ENCODE peak calls at places on chromosomes 12 and 14, in four cellular contexts. A is H9, G is neuronal stem cell, X is H1. F is an unnamed sample.
A peak's percentile ranks its signal among the peaks of the same experiment; 100 is the strongest.

GRCh38 chr12:53737951-53738833 is 10.9 kb upstream of the CALCOCO1 start:
- DNase-seq in X (no peak), G (no peak), A (peak; percentile 88), F (no peak)

GRCh38 chr12:93591137-93591868 is 18.8 kb downstream of the SOCS2 start:
- DNase-seq in X (no peak), G (no peak), A (peak; percentile 67), F (peak; percentile 87)

GRCh38 chr14:79534703-79535353 is 676.5 kb downstream of the DIO2 start:
- DNase-seq in G (no peak), X (no peak), A (no peak), F (no peak)

GRCh38 chr12:28172434-28173030 is 17.7 kb upstream of the CCDC91 start:
- DNase-seq in X (no peak), A (peak; percentile 34), G (peak; percentile 4), F (peak; percentile 68)

GRCh38 chr14:104469591-104469990 is 110.0 kb upstream of the C14orf180 start:
- DNase-seq in G (no peak), X (no peak), A (no peak), F (no peak)

GRCh38 chr12:57087689-57088441 is 1.0 kb upstream of the NAB2 start:
- DNase-seq in X (no peak), G (peak; percentile 94), A (peak; percentile 98), F (peak; percentile 98)

GRCh38 chr12:42705863-42706262 is 116.3 kb upstream of the PRICKLE1 start:
- DNase-seq in G (peak; percentile 8), A (no peak), X (no peak), F (peak; percentile 95)

GRCh38 chr12:51345681-51346080 is 798 bp downstream of the CELA1 start:
- DNase-seq in X (no peak), A (no peak), G (no peak), F (peak; percentile 16)

GRCh38 chr14:97005908-97006307 is 208.7 kb downstream of the VRK1 start:
- DNase-seq in A (no peak), G (no peak), X (no peak), F (no peak)

GRCh38 chr12:40013847-40014246 is 92.0 kb downstream of the SLC2A13 start:
- DNase-seq in X (no peak), G (no peak), A (no peak), F (no peak)

GRCh38 chr14:89432226-89432625 is 15.2 kb upstream of the FOXN3 start:
- DNase-seq in A (no peak), X (no peak), G (no peak), F (no peak)

GRCh38 chr12:55713721-55714120 is 2.1 kb upstream of the BLOC1S1 start:
- DNase-seq in G (no peak), A (no peak), X (no peak), F (peak; percentile 89)

GRCh38 chr12:88472775-88473174 is 107.5 kb downstream of the KITLG start:
- DNase-seq in G (no peak), X (no peak), A (no peak), F (peak; percentile 82)

GRCh38 chr14:75070383-75070782 is 942 bp downstream of the ZC2HC1C start:
- DNase-seq in X (no peak), G (no peak), A (no peak), F (no peak)

DNA sequence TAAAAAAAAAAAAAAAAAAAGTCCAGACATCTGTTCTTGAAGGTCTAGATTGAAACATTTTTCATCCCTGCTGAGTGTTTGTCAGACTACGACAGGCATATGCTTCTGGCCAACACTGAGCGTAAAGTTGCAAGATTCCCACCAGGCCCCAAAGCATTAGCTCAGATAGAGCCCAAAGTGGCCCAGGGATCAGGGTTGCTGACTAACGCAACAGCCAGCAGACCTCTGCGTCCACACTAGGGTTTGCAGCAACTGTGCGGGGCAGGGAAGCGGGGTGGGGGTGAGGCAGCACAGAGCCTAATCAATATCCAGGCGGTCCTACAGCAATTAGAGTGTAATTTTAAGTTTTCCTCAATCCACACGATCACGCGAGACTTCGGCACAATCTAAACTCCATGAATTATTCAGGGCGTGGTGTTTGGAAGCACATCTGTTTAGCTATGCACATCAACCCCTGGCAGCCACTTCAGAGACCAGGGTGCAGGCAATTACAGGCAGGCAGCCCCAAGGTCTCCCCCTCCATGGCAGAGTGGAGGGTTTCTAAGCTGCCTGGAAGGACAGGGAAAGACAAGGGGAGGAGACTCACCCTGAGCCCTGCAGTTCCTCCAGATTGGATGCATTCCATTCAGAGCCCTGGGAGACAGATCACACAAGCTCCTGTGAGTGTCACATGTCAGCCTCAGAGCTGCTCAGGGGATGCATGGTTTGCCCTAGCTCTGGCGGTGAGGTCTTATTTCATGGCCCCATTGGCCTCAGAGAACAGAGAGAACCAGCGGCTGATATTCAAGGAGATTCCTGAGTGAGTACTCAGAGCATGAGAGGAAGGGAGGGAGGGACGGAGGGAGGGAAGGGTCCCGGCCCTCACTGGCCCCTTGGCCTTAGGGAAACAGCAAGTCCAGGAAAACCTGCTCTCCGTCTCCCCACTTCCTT is 55.4 kb downstream of the SSH1 start:
- DNase-seq in G (peak; percentile 91), A (peak; percentile 96), X (peak; percentile 72), F (peak; percentile 83)
- H3K14ac ChIP-seq in G (no peak overlapping the region), A (no peak overlapping the region), X (no peak overlapping the region), F (peak overlapping the region; percentile 93)

GRCh38 chr12:3965096-3965495 is 91.9 kb upstream of the PARP11 start:
- DNase-seq in X (no peak), G (no peak), A (peak; percentile 22), F (no peak)

GRCh38 chr12:3968523-3968922 is 95.3 kb upstream of the PARP11 start:
- DNase-seq in G (no peak), X (no peak), A (peak; percentile 22), F (no peak)

GRCh38 chr12:3962661-3963483 is 89.7 kb upstream of the PARP11 start:
- DNase-seq in G (no peak), X (no peak), A (peak; percentile 49), F (no peak)

GRCh38 chr12:3964404-3964803 is 91.2 kb upstream of the PARP11 start:
- DNase-seq in X (peak; percentile 17), G (peak; percentile 21), A (peak; percentile 77), F (no peak)

GRCh38 chr12:3967556-3968160 is 94.5 kb upstream of the PARP11 start:
- DNase-seq in A (peak; percentile 31), X (no peak), G (no peak), F (no peak)
- H3K79me1 ChIP-seq in A (no peaks in the 10 kb centered on the region), X (no peaks in the 10 kb centered on the region), G (no peaks in the 10 kb centered on the region), F (no peaks in the 10 kb centered on the region)

GRCh38 chr12:22276313-22276712 is 58.2 kb downstream of the ST8SIA1 start:
- DNase-seq in A (no peak), X (no peak), G (no peak), F (no peak)
- H3K14ac ChIP-seq in A (peak overlapping the region; percentile 30), X (no peak overlapping the region), G (no peak overlapping the region), F (peak overlapping the region; percentile 49)

GRCh38 chr14:95233702-95234241 is 76.4 kb upstream of the DICER1 start:
- DNase-seq in A (no peak), G (no peak), X (no peak), F (no peak)

GRCh38 chr14:95236221-95236620 is 78.9 kb upstream of the DICER1 start:
- DNase-seq in A (no peak), X (no peak), G (no peak), F (no peak)

GRCh38 chr14:95234426-95234825 is 77.1 kb upstream of the DICER1 start:
- DNase-seq in X (no peak), G (no peak), A (no peak), F (no peak)

GRCh38 chr14:95235767-95236166 is 78.4 kb upstream of the DICER1 start:
- DNase-seq in A (no peak), X (no peak), G (no peak), F (no peak)

DNA sequence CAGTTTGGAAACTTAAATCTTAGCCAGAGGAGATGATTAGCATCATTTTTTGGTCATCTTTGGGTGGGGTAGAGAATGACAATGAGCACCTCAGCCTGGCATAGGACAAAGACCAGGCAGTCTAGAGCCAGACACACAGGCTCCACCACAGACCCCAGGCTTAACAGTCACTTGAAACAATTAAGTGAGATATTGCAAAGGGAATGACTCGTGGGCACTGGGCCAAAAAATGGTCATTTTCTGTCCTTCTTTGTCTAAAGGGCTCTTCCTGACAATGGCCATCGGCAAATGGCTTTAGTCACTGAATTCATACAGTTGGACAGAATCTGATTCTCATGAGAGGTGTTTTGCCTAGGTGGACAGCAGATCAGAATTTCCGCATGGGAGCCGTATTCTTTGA is 78.0 kb upstream of the DICER1 start:
- DNase-seq in G (no peak), A (no peak), X (no peak), F (no peak)
- H3K79me1 ChIP-seq in G (no peaks in the 10 kb centered on the region), A (no peaks in the 10 kb centered on the region), X (no peaks in the 10 kb centered on the region), F (no peaks in the 10 kb centered on the region)

DNA sequence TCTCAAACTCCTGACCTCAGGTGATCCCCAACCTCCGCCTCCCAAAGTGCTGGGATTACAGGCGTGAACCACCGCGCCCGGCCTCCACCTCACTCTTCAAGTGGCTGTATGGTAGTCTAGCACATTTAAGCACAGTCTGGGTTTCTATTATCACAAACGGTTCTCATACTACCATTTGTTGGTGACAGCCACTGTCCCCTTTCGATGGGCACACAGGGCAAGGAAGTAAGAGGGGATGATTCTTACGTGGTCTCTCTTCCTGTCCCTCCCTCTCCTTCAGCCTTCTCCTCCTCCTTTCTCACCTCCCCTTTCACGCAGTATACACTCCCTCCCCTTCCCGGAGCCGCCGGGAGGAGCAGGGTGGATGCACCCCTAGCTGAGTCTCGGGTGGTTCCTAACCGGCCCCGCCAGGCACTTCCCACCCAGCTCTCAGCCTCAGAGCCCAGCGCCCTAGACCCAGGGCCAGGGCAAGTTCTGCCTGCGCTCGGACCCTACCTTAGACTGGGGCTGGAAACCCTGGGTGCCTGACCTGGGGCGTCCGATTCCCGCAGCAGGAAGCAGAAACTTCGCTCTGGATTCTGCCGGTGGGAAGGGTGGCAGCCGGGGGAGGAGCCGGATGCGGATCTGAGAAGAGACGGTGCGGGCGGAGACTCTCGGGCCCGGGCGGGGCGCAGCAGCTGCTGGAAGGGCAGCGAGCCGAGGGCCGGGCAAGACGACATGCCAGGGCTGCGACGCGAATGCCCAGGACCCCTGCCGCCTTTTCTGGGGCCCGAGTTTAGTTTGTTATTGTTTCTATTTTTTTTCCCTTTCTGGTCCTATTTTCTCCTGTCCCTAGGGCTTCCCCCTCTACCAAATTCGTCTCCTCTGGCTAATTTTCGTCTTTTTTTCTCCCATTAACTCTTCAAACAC is at the start of gene TEP1:
- DNase-seq in G (peak; percentile 67), X (peak; percentile 31), A (peak; percentile 85), F (peak; percentile 79)
- H3K14ac ChIP-seq in G (no peak within 1 kb of the TSS), X (no peak within 1 kb of the TSS), A (peak within 1 kb of the TSS; percentile 74), F (peak within 1 kb of the TSS; percentile 86)

GRCh38 chr12:46265734-46266133 is 3.1 kb downstream of the SLC38A1 start:
- DNase-seq in G (no peak), X (no peak), A (no peak), F (no peak)
- H3K79me1 ChIP-seq in G (peaks cover 6% of the 10 kb centered on the region), X (no peaks in the 10 kb centered on the region), A (no peaks in the 10 kb centered on the region), F (peaks cover 19% of the 10 kb centered on the region)

GRCh38 chr14:50037240-50037639 is 79.1 kb downstream of the VCPKMT start:
- DNase-seq in A (no peak), X (no peak), G (no peak), F (no peak)
- H3K14ac ChIP-seq in A (no peak overlapping the region), X (no peak overlapping the region), G (no peak overlapping the region), F (no peak overlapping the region)

F was measured in IMR-90.